ENCODE peak calls at places on chromosomes 12 and 14, in ten cellular contexts. G, D, N, P, I, V, Z, K, X and B are unnamed samples.

GRCh38 chr12:61667676-61668075 is 592.5 kb upstream of the USP15 start:
- DNase-seq in Z (no peak), D (no peak), X (no peak), I (no peak), K (no peak), N (no peak), G (peak; percentile 6), P (no peak), V (no peak), B (no peak)

GRCh38 chr12:104513681-104514080 is 56.9 kb downstream of the CHST11 start:
- DNase-seq in I (peak; percentile 98), N (no peak), P (no peak), G (no peak), D (no peak), V (no peak), Z (no peak), X (no peak), K (no peak), B (no peak)

GRCh38 chr14:90632451-90632850 is 183.8 kb downstream of the TTC7B start:
- DNase-seq in V (no peak), N (no peak), X (no peak), G (no peak), Z (no peak), D (no peak), I (peak; percentile 19), K (no peak), P (no peak), B (no peak)

GRCh38 chr12:189622-189962 is 24.4 kb downstream of the SLC6A12 start:
- DNase-seq in K (no peak), N (no peak), D (no peak), V (no peak), P (no peak), I (no peak), Z (no peak), X (no peak), G (no peak), B (no peak)

GRCh38 chr12:87094356-87094755 is 838.2 kb upstream of the MGAT4C start:
- DNase-seq in D (no peak), Z (no peak), P (no peak), I (no peak), G (no peak), V (no peak), N (no peak), X (no peak), K (no peak), B (no peak)

GRCh38 chr12:115378296-115378695 is 694.3 kb upstream of the TBX3 start:
- DNase-seq in V (no peak), G (peak; percentile 20), N (no peak), Z (no peak), D (no peak), X (no peak), K (no peak), P (no peak), I (peak; percentile 24), B (no peak)

GRCh38 chr14:71094722-71095121 is 187.5 kb downstream of the PCNX1 start:
- DNase-seq in D (no peak), X (no peak), G (no peak), K (no peak), V (no peak), N (no peak), I (no peak), Z (no peak), P (no peak), B (no peak)

GRCh38 chr14:93010543-93011541 is 87.9 kb downstream of the CHGA start:
- DNase-seq in I (no peak), V (no peak), D (no peak), X (no peak), N (no peak), Z (no peak), P (no peak), K (no peak), G (no peak), B (no peak)

GRCh38 chr12:10178766-10179165 is at the start of gene TMEM52B:
- DNase-seq in V (no peak), I (no peak), X (no peak), N (no peak), D (no peak), G (no peak), Z (no peak), K (no peak), P (no peak), B (no peak)

DNA sequence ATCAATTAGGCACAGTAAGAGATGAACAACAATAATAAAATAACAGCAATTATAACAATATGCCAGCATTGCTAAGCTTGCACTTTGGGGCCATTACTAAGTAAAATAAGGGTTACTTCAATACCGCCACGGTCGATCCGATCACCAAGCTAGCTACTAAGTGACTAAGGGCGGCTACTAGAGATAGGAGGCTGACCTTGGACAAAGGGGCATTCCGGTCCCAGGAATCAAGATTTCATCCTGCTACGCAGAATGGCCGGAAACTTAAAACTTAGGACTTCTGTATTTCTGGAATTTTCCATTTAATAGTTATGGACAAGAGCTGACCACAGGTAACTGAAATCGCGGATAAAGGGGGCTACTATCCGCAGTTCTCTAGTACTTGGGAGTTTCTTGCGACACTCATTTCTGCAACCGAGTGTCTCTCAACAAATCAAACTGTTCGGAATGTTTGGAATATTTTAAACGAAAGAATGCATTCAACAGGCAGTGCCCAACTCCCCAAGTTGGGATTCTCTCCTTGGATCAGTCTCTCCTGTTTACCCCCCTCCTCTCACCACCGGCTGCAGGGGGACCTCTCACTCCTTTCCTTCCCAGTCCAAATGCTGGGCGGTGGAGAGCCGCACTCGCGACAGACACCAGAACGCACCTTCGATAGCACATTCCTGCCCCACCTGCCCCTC is 648 bp downstream of the HEBP1 start:
- DNase-seq in X (no peak), I (no peak), Z (peak; percentile 37), V (peak; percentile 35), K (no peak), N (peak; percentile 23), P (no peak), G (peak; percentile 41), D (no peak), B (no peak)
- H3K4me3 ChIP-seq in X (peak overlapping the region; percentile 92), I (peak overlapping the region; percentile 75), Z (peak overlapping the region; percentile 99), V (peak overlapping the region; percentile 98), K (peak overlapping the region; percentile 78), N (peak overlapping the region; percentile 78), P (peak overlapping the region; percentile 70), G (peak overlapping the region; percentile 92), D (peak overlapping the region; percentile 87), B (peak overlapping the region; percentile 73)

GRCh38 chr14:106606936-106607335 is 1080.6 kb downstream of the TMEM121 start:
- DNase-seq in K (no peak), N (no peak), X (no peak), P (no peak), I (no peak), V (no peak), Z (no peak), D (no peak), G (no peak), B (no peak)

GRCh38 chr14:106610691-106611090 is 1084.3 kb downstream of the TMEM121 start:
- DNase-seq in G (no peak), V (no peak), I (no peak), K (no peak), X (no peak), Z (no peak), P (no peak), D (no peak), N (no peak), B (no peak)

DNA sequence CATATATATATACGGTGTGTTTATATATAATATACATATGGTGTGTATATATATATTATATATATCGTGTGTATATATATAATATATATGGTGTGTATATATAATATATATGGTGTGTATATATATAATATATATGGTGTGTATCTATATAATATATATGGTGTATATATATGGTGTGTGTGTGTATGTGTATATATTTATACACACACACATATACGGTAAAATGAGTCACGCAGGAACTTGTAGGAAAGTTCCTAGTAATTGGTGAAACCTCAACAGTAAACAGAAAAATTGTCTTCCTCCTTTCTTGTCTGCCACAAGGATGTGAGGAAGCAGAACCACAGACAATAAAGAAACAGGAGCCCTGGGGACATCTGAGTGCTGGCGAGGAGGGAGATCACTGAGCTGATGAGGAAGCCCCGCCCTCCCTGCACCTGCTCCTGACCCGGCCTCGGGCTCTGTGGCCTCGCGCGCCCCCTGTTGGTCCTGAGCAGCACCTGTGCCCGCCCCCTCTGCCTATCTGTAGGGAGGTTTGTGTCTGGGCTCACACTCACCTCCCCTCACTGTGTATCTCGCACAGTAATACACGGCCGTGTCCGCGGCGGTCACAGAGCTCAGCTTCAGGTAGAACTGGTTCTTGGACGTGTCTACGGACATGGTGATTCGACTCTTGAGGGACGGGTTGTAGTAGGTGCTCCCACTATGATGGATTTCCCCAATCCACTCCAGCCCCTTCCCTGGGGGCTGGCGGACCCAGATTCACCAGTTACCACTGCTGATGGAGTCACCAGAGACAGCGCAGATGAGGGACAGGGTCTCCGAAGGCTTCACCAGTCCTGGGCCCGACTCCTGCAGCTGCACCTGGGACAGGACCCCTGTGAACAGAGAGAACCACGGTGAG is 1079.4 kb downstream of the TMEM121 start:
- DNase-seq in D (peak; percentile 68), I (no peak), N (peak; percentile 21), P (peak; percentile 52), V (no peak), G (no peak), K (peak; percentile 62), Z (no peak), X (no peak), B (no peak)
- H3K4me3 ChIP-seq in D (no peak overlapping the region), I (no peak overlapping the region), N (no peak overlapping the region), P (no peak overlapping the region), V (no peak overlapping the region), G (no peak overlapping the region), K (no peak overlapping the region), Z (no peak overlapping the region), X (no peak overlapping the region), B (no peak overlapping the region)

DNA sequence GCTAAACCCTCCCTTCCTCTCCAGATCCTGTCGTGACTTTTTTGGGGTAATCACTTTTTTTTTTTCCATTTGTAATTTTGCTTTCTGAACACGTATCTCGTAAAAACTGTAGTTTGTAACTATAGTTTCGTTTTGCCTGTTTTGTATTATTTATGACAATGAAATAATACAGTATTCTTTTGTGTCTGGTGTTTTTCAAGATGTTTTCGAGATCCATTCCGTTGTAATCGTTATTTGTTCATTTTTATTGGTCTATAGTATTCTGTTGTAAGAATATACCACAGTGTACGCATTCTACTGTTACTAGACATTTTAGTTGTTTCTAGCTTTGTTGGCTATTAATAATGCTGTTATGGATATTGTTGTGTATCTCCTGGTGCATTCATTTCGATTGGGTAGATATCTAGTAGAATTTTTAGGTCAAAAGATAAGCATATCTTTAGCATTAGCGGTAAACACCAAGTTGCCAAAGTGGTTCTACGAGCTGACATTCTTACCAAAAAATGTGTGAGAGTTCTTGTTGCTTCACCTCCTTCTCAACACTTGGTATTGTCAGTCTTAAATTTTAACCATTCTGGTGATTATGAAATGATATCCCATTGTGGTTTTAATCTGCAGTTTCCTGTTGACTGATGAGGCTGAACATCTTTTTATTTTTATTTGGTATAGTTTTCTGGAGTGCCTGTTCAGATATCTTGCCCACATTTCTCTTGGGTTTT is 92.3 kb upstream of the EVL start:
- DNase-seq in D (no peak), G (no peak), P (no peak), V (peak; percentile 29), Z (no peak), I (no peak), N (no peak), K (no peak), X (no peak), B (no peak)
- H3K4me3 ChIP-seq in D (peak overlapping the region; percentile 77), G (peak overlapping the region; percentile 78), P (peak overlapping the region; percentile 87), V (peak overlapping the region; percentile 86), Z (peak overlapping the region; percentile 94), I (peak overlapping the region; percentile 86), N (peak overlapping the region; percentile 88), K (peak overlapping the region; percentile 67), X (peak overlapping the region; percentile 88), B (peak overlapping the region; percentile 92)

DNA sequence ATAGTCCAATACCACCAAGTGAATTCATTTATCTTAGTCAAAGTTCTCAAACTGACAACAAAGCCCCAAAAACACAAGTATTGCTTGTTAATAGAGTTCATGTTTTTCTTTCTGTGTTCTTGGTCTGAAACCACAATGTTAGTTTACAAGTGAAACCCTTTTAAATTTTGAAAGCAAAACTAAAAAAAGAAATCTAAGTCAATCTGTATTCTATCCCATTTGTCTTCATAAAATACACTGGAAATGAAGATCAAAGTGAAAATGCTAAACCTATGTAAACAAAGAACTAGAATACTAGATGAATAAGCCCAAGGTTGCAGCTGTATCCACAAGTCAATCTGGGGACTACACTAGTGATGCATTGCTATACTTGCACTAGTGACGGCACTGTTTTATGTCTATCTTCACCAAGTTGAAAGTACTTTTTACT is 10.4 kb downstream of the MAP4K5 start:
- DNase-seq in K (peak; percentile 13), D (no peak), N (no peak), I (no peak), Z (no peak), P (no peak), V (peak; percentile 27), G (peak; percentile 33), X (no peak), B (no peak)
- H3K4me3 ChIP-seq in K (no peak overlapping the region), D (no peak overlapping the region), N (no peak overlapping the region), I (no peak overlapping the region), Z (no peak overlapping the region), P (no peak overlapping the region), V (no peak overlapping the region), G (peak overlapping the region; percentile 3), X (no peak overlapping the region), B (no peak overlapping the region)